ENCODE peak calls at places on chromosomes 7 and 10, in four cellular contexts. D, Q, A and X are unnamed samples.
A peak's percentile ranks its signal among the peaks of the same experiment; 100 is the strongest.

GRCh38 chr7:139647812-139648616 is 124.5 kb downstream of the CLEC2L start:
- DNase-seq in Q (no peak), D (no peak), A (no peak), X (peak; percentile 30)

GRCh38 chr7:79868010-79868409 is 266.6 kb upstream of the GNAI1 start:
- DNase-seq in Q (no peak), A (no peak), D (no peak), X (no peak)

GRCh38 chr10:76946268-76946667 is 691.3 kb downstream of the KCNMA1 start:
- DNase-seq in Q (no peak), D (no peak), A (no peak), X (no peak)

GRCh38 chr7:47282790-47283496 is 299.0 kb downstream of the TNS3 start:
- DNase-seq in A (no peak), Q (no peak), D (no peak), X (no peak)

GRCh38 chr10:557792-558328 is 131.6 kb downstream of the DIP2C start:
- DNase-seq in D (peak; percentile 32), Q (no peak), A (no peak), X (no peak)

GRCh38 chr10:102962259-102962658 is 44.2 kb downstream of the CNNM2 start:
- DNase-seq in D (no peak), Q (peak; percentile 12), A (no peak), X (no peak)

GRCh38 chr7:42254217-42254616 is 17.2 kb upstream of the GLI3 start:
- DNase-seq in D (no peak), Q (peak; percentile 18), A (no peak), X (no peak)

GRCh38 chr10:94092848-94093247 is 99.1 kb downstream of the PLCE1 start:
- DNase-seq in A (no peak), D (no peak), Q (peak; percentile 25), X (no peak)

GRCh38 chr7:131959106-131959812 is 402.8 kb upstream of the PODXL start:
- DNase-seq in Q (no peak), A (no peak), D (no peak), X (no peak)

GRCh38 chr10:18340496-18341051 is 200.3 kb downstream of the CACNB2 start:
- DNase-seq in A (no peak), D (no peak), Q (no peak), X (peak; percentile 13)

GRCh38 chr10:82643601-82644000 is 768.6 kb downstream of the NRG3 start:
- DNase-seq in A (no peak), D (no peak), Q (no peak), X (no peak)